ENCODE peak calls at places on chromosomes 2 and 18, in four cellular contexts. Z is ureter; Y is activated naive CD4-positive, alpha-beta T cell treated with anti-CD3 and anti-CD28 coated beads for 36 hours; F is cardiac septum. W is an unnamed sample.
A peak's percentile ranks its signal among the peaks of the same experiment; 100 is the strongest.

GRCh38 chr2:235088608-235089020 is 136.8 kb downstream of the SH3BP4 start:
- DNase-seq in Z (no peak), Y (no peak), F (no peak), W (no peak)

GRCh38 chr2:7203056-7203467 is 285.9 kb downstream of the RNF144A start:
- DNase-seq in Z (peak; percentile 62), Y (peak; percentile 77), F (no peak), W (peak; percentile 77)

GRCh38 chr2:231036131-231036530 is 1.2 kb upstream of the C2orf72 start:
- DNase-seq in Z (no peak), Y (no peak), F (no peak), W (no peak)

GRCh38 chr18:62289047-62289446 is 36.1 kb upstream of the TNFRSF11A start:
- DNase-seq in Z (no peak), Y (no peak), F (no peak), W (no peak)

GRCh38 chr18:21602302-21602592 is 1.7 kb upstream of the ESCO1 start:
- DNase-seq in Z (no peak), Y (no peak), F (no peak), W (no peak)

GRCh38 chr18:37302519-37302918 is 263.1 kb downstream of the CELF4 start:
- DNase-seq in Z (no peak), Y (no peak), F (no peak), W (no peak)

GRCh38 chr2:238023608-238024007 is 37.2 kb upstream of the SCLY start:
- DNase-seq in Z (no peak), Y (no peak), F (no peak), W (peak; percentile 68)

GRCh38 chr18:57859314-57859713 is 56.2 kb upstream of the ATP8B1 start:
- DNase-seq in Z (no peak), Y (peak; percentile 36), F (no peak), W (peak; percentile 25)

GRCh38 chr2:237686659-237687136 is 59.3 kb downstream of the LRRFIP1 start:
- DNase-seq in Z (no peak), Y (no peak), F (no peak), W (no peak)

GRCh38 chr2:101012706-101013181 is 10.7 kb downstream of the RPL31 start:
- DNase-seq in Z (no peak), Y (peak; percentile 44), F (no peak), W (peak; percentile 34)

GRCh38 chr2:9471212-9471611 is 3.1 kb upstream of the IAH1 start:
- DNase-seq in Z (no peak), Y (no peak), F (no peak), W (no peak)

GRCh38 chr2:178951266-178952006 is 98.5 kb downstream of the CCDC141 start:
- DNase-seq in Z (no peak), Y (no peak), F (no peak), W (no peak)

GRCh38 chr2:239181074-239181581 is 219.7 kb downstream of the HDAC4 start:
- DNase-seq in Z (no peak), Y (no peak), F (peak; percentile 62), W (no peak)

GRCh38 chr18:11657554-11657953 is 31.5 kb upstream of the GNAL start:
- DNase-seq in Z (no peak), Y (no peak), F (no peak), W (no peak)

GRCh38 chr18:37544713-37545112 is 20.9 kb downstream of the CELF4 start:
- DNase-seq in Z (no peak), Y (no peak), F (no peak), W (no peak)

GRCh38 chr18:26717123-26717522 is 148.4 kb downstream of the AQP4 start:
- DNase-seq in Z (no peak), Y (no peak), F (no peak), W (no peak)

GRCh38 chr2:14927021-14927564 is 294.6 kb downstream of the LRATD1 start:
- DNase-seq in Z (no peak), Y (no peak), F (no peak), W (no peak)

GRCh38 chr2:69157441-69157840 is 144.5 kb downstream of the ANTXR1 start:
- DNase-seq in Z (no peak), Y (no peak), F (no peak), W (no peak)

GRCh38 chr2:127179756-127180155 is 40.3 kb downstream of the CYP27C1 start:
- DNase-seq in Z (peak; percentile 30), Y (no peak), F (peak; percentile 3), W (no peak)

W was measured in activated CD8-positive, alpha-beta T cell treated with anti-CD3 and anti-CD28 coated beads for 36 hours.